ENCODE peak calls at places on chromosomes 13 and 19, in six cellular contexts. K, Z, O, J, A and S are unnamed samples.

GRCh38 chr19:14090509-14091085 is at the start of gene SAMD1:
- DNase-seq in K (peak), J (peak), Z (peak), A (peak), O (peak), S (peak)

GRCh38 chr13:76860706-76861105 is 25.5 kb downstream of the KCTD12 start:
- DNase-seq in K (no peak), J (no peak), A (no peak), Z (no peak), O (no peak), S (no peak)

GRCh38 chr19:1247747-1248453 is 483 bp upstream of the MIDN start:
- DNase-seq in Z (no peak), J (no peak), A (peak), O (no peak), K (peak), S (peak)

GRCh38 chr19:29702161-29702957 is 12.7 kb downstream of the C19orf12 start:
- DNase-seq in A (no peak), Z (no peak), J (no peak), O (no peak), K (no peak), S (no peak)

GRCh38 chr13:26051231-26052135 is at the start of gene SHISA2:
- DNase-seq in A (peak), J (no peak), O (peak), Z (no peak), K (no peak), S (no peak)

GRCh38 chr19:12695514-12695913 is 917 bp downstream of the FBXW9 start:
- DNase-seq in J (no peak), A (no peak), K (no peak), O (no peak), Z (no peak), S (no peak)

GRCh38 chr13:63448654-63449053 is 2033.0 kb upstream of the PCDH20 start:
- DNase-seq in A (no peak), K (no peak), J (no peak), O (no peak), Z (no peak), S (no peak)

GRCh38 chr19:45477713-45478453 is 10.1 kb downstream of the FOSB start:
- DNase-seq in Z (no peak), K (no peak), J (no peak), A (no peak), O (no peak), S (no peak)

GRCh38 chr19:35143231-35143715 is at the start of gene FXYD7:
- DNase-seq in A (no peak), K (no peak), O (no peak), J (no peak), Z (no peak), S (no peak)

GRCh38 chr19:51272183-51272817 is 21.4 kb downstream of the SIGLECL1 start:
- DNase-seq in K (no peak), A (no peak), Z (no peak), J (no peak), O (no peak), S (no peak)

GRCh38 chr19:10870955-10871603 is at the start of gene CARM1:
- DNase-seq in O (peak), Z (peak), K (peak), J (peak), A (peak), S (peak)

GRCh38 chr13:26476744-26477129 is 80.7 kb upstream of the WASF3 start:
- DNase-seq in A (no peak), Z (no peak), O (no peak), K (no peak), J (no peak), S (no peak)

GRCh38 chr13:113845055-113845454 is 18.8 kb downstream of the GAS6 start:
- DNase-seq in J (peak), A (no peak), K (peak), Z (no peak), O (no peak), S (no peak)

GRCh38 chr13:24738366-24738847 is 25.6 kb upstream of the RNF17 start:
- DNase-seq in Z (no peak), K (no peak), J (no peak), O (no peak), A (no peak), S (no peak)

GRCh38 chr13:96898855-96899254 is 95.4 kb downstream of the OXGR1 start:
- DNase-seq in Z (no peak), A (no peak), J (no peak), O (no peak), K (no peak), S (no peak)

GRCh38 chr19:18789422-18789832 is 1.7 kb downstream of the COMP start:
- DNase-seq in O (no peak), Z (no peak), J (no peak), K (no peak), A (no peak), S (no peak)

GRCh38 chr13:111449041-111449440 is 128.6 kb downstream of the TEX29 start:
- DNase-seq in O (no peak), J (no peak), K (no peak), A (no peak), Z (no peak), S (no peak)

GRCh38 chr13:113917096-113917495 is 53.2 kb upstream of the GAS6 start:
- DNase-seq in K (no peak), J (peak), A (no peak), Z (no peak), O (no peak), S (no peak)

GRCh38 chr13:33347866-33348265 is 62.3 kb upstream of the STARD13 start:
- DNase-seq in J (no peak), K (no peak), A (no peak), O (no peak), Z (no peak), S (no peak)

GRCh38 chr13:41199526-41199925 is 5.2 kb upstream of the KBTBD7 start:
- DNase-seq in Z (no peak), A (no peak), O (no peak), J (no peak), K (no peak), S (no peak)

GRCh38 chr19:11560404-11560988 is 1.5 kb upstream of the ELOF1 start:
- DNase-seq in Z (no peak), J (no peak), K (no peak), O (peak), A (peak), S (no peak)

GRCh38 chr13:80989241-80989640 is 648.3 kb upstream of the SPRY2 start:
- DNase-seq in K (no peak), O (no peak), J (no peak), Z (no peak), A (no peak), S (no peak)

GRCh38 chr19:29569038-29569911 is 36.8 kb upstream of the POP4 start:
- DNase-seq in J (no peak), Z (no peak), O (no peak), A (no peak), K (peak), S (no peak)

GRCh38 chr13:96141032-96141431 is 51.1 kb downstream of the HS6ST3 start:
- DNase-seq in A (no peak), O (no peak), Z (no peak), J (no peak), K (no peak), S (no peak)

GRCh38 chr13:29284726-29285125 is 310.8 kb downstream of the SLC7A1 start:
- DNase-seq in O (no peak), K (no peak), A (no peak), J (no peak), Z (no peak), S (no peak)

GRCh38 chr19:52007436-52007804 is 591 bp downstream of the ZNF615 start:
- DNase-seq in A (no peak), K (no peak), O (peak), J (no peak), Z (no peak), S (no peak)

GRCh38 chr19:12802267-12803106 is 618 bp downstream of the THSD8 start:
- DNase-seq in A (no peak), J (no peak), K (peak), O (no peak), Z (no peak), S (no peak)

GRCh38 chr19:374183-374885 is 29.7 kb upstream of the MIER2 start:
- DNase-seq in O (no peak), Z (no peak), J (no peak), A (no peak), K (no peak), S (no peak)

GRCh38 chr13:29453657-29454056 is 141.8 kb downstream of the SLC7A1 start:
- DNase-seq in J (no peak), A (no peak), K (no peak), O (no peak), Z (no peak), S (no peak)

GRCh38 chr19:18774782-18775444 is 16.2 kb downstream of the COMP start:
- DNase-seq in O (no peak), A (no peak), Z (no peak), J (no peak), K (no peak), S (no peak)

GRCh38 chr13:99103536-99103935 is 97.1 kb upstream of the UBAC2 start:
- DNase-seq in K (no peak), Z (no peak), A (no peak), J (no peak), O (no peak), S (no peak)

GRCh38 chr13:74210693-74211393 is 76.6 kb upstream of the KLF12 start:
- DNase-seq in O (no peak), A (no peak), K (peak), J (no peak), Z (no peak), S (no peak)

GRCh38 chr13:93345642-93346220 is 119.1 kb downstream of the GPC6 start:
- DNase-seq in O (no peak), Z (no peak), A (no peak), J (no peak), K (no peak), S (no peak)

GRCh38 chr19:36009220-36009619 is 607 bp upstream of the SYNE4 start:
- DNase-seq in J (peak), O (peak), A (no peak), Z (no peak), K (peak), S (peak)

GRCh38 chr13:43446126-43446525 is 340.6 kb downstream of the ENOX1 start:
- DNase-seq in Z (no peak), A (no peak), K (no peak), J (no peak), O (no peak), S (no peak)

GRCh38 chr13:31409678-31410356 is 210.0 kb downstream of the B3GLCT start:
- DNase-seq in Z (no peak), K (no peak), A (no peak), J (no peak), O (no peak), S (no peak)

DNA sequence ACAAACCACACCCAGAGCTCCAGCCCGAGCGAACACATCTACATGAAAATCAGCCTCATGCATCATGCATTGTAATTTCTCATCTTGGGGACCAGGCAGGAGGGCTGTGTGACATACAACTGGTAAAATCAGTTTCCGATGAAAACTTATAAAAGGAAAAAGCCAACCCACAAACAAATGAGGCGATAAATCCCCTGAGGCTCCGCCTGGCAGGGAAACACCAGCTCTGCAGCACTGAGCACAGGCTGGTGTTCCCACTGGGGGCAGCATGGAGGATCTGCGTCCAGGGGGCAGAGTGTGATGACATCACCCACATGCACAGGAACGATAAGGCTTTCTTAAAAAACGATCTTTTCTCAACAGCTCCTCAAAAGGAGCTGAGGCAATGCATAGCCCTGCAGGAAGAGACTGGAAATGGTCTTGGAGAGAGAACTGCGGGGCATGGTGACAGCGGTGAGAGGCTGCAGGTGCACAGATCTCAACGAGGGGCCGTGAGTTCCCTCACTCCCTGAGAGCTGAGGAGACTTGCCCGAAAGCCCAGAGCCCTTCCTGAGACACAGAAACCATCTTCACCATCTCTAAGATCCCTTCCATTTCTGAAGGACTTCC is 24.6 kb downstream of the SH3GL1 start:
- DNase-seq in J (peak), A (peak), Z (no peak), K (peak), O (no peak), S (peak)
- TF ChIP-seq CTCF in J (peak), A (peak), Z (peak), K (peak), O (peak), S (no peak)

GRCh38 chr19:48321372-48321621 is 4.1 kb upstream of the EMP3 start:
- DNase-seq in K (peak), A (peak), J (peak), Z (peak), O (peak), S (peak)

GRCh38 chr19:48318286-48318987 is 6.9 kb upstream of the EMP3 start:
- DNase-seq in J (no peak), K (no peak), Z (no peak), O (no peak), A (no peak), S (no peak)

GRCh38 chr19:48319647-48320537 is 5.5 kb upstream of the EMP3 start:
- DNase-seq in K (peak), Z (no peak), A (peak), J (peak), O (peak), S (peak)

GRCh38 chr19:48325265-48325910 is at the start of gene EMP3:
- DNase-seq in A (peak), K (peak), Z (no peak), J (peak), O (peak), S (peak)

GRCh38 chr19:48321622-48322591 is 3.4 kb upstream of the EMP3 start:
- DNase-seq in K (peak), Z (peak), O (peak), A (peak), J (peak), S (peak)
- TF ChIP-seq CTCF in K (no peak), Z (no peak), O (no peak), A (no peak), J (no peak), S (no peak)

GRCh38 chr13:22387899-22388298 is 717.0 kb downstream of the FGF9 start:
- DNase-seq in O (no peak), K (no peak), Z (no peak), J (no peak), A (no peak), S (no peak)
- TF ChIP-seq CTCF in O (no peak), K (no peak), Z (no peak), J (no peak), A (no peak), S (no peak)

GRCh38 chr13:112587359-112587766 is 590 bp downstream of the TUBGCP3 start:
- DNase-seq in K (peak), O (peak), J (peak), Z (no peak), A (peak), S (peak)
- TF ChIP-seq CTCF in K (no peak), O (no peak), J (peak), Z (no peak), A (peak), S (no peak)

GRCh38 chr19:54030895-54031586 is 32.7 kb downstream of the VSTM1 start:
- DNase-seq in K (no peak), O (no peak), Z (no peak), J (no peak), A (no peak), S (no peak)
- TF ChIP-seq CTCF in K (no peak), O (peak), Z (peak), J (no peak), A (no peak), S (no peak)

GRCh38 chr13:61410669-61411297 is 4.9 kb downstream of the PCDH20 start:
- DNase-seq in A (no peak), J (no peak), K (no peak), Z (no peak), O (no peak), S (no peak)
- TF ChIP-seq CTCF in A (no peak), J (peak), K (peak), Z (peak), O (peak), S (no peak)

GRCh38 chr13:36981156-36981743 is 17.9 kb downstream of the ALG5 start:
- DNase-seq in O (no peak), A (no peak), Z (no peak), J (no peak), K (no peak), S (no peak)
- TF ChIP-seq CTCF in O (peak), A (peak), Z (peak), J (peak), K (peak), S (no peak)

GRCh38 chr19:48784527-48784926 is 26.3 kb downstream of the BCAT2 start:
- DNase-seq in J (no peak), A (no peak), K (no peak), Z (no peak), O (no peak), S (no peak)
- TF ChIP-seq CTCF in J (no peak), A (no peak), K (no peak), Z (no peak), O (no peak), S (no peak)

DNA sequence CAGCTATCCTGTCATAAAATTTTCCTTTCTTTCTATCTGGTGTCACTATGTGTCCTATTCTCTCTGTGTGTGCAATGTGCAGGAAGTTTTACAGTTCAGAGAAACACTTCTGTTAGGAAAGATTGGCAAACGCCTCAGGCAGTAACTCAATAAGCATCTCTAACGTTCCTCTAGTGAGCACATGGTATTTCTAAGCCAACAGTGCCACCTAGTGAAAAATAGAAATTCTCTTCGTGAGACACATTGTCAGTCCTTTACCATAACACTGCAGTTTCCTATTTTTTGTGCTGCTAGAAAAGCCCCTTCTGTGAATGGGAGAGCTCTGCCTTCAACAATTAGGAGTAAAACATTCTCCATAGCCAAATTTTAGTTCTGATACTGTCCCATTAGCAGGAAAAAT is 50.7 kb downstream of the ZNF723 start:
- DNase-seq in K (no peak), J (no peak), A (peak), O (no peak), Z (no peak), S (no peak)
- TF ChIP-seq CTCF in K (peak), J (peak), A (no peak), O (peak), Z (no peak), S (no peak)